ENCODE peak calls at places on chromosome 4, in eight cellular contexts. C is AG10803; P is cardiac septum; V is activated naive CD8-positive, alpha-beta T cell treated with anti-CD3 and anti-CD28 coated beads, Interleukin-2, amount 50 U/mL, for 24 hours; D is hypothalamus; J is T-helper 1 cell; A is cardiac fibroblast; Q is hepatic stellate cell. F is an unnamed sample.

GRCh38 chr4:167177925-167178324 is 56.4 kb downstream of the SPOCK3 start:
- DNase-seq in P (no peak), C (no peak), Q (no peak), D (no peak), A (no peak), J (no peak), V (no peak), F (no peak)

GRCh38 chr4:145130788-145131398 is 32.8 kb downstream of the ABCE1 start:
- DNase-seq in C (peak; percentile 99), V (no peak), D (no peak), Q (peak; percentile 18), J (no peak), P (no peak), A (peak; percentile 83), F (no peak)

GRCh38 chr4:74378573-74378972 is 13.6 kb downstream of the EREG start:
- DNase-seq in A (peak; percentile 62), P (no peak), D (no peak), C (no peak), Q (no peak), J (no peak), V (no peak), F (no peak)

GRCh38 chr4:165462009-165462408 is 83.2 kb downstream of the CPE start:
- DNase-seq in J (no peak), Q (peak; percentile 4), A (no peak), C (no peak), V (no peak), D (no peak), P (no peak), F (no peak)

GRCh38 chr4:37837446-37837845 is 11.0 kb downstream of the PGM2 start:
- DNase-seq in A (peak; percentile 90), V (no peak), J (no peak), Q (peak; percentile 90), C (peak; percentile 81), P (no peak), D (no peak), F (no peak)

GRCh38 chr4:73864973-73865372 is 4.2 kb upstream of the CXCL1 start:
- DNase-seq in Q (no peak), J (no peak), A (no peak), V (no peak), P (no peak), C (peak; percentile 41), D (no peak), F (no peak)

GRCh38 chr4:88162636-88163035 is 4.2 kb upstream of the ABCG2 start:
- DNase-seq in C (no peak), A (no peak), D (no peak), P (no peak), V (no peak), Q (no peak), J (no peak), F (no peak)

GRCh38 chr4:108649863-108650211 is 562 bp upstream of the OSTC start:
- DNase-seq in P (no peak), Q (no peak), C (no peak), A (no peak), J (no peak), D (no peak), V (no peak), F (no peak)

GRCh38 chr4:19689511-19689910 is 562.2 kb upstream of the SLIT2 start:
- DNase-seq in A (peak; percentile 89), V (no peak), P (no peak), J (no peak), C (peak; percentile 93), D (no peak), Q (peak; percentile 27), F (no peak)

GRCh38 chr4:149975172-149975571 is 103.1 kb upstream of the DCLK2 start:
- DNase-seq in C (no peak), Q (no peak), P (no peak), V (no peak), A (no peak), D (no peak), J (no peak), F (no peak)

GRCh38 chr4:52983563-52984303 is 121.6 kb downstream of the RASL11B start:
- DNase-seq in J (no peak), A (peak; percentile 77), C (peak; percentile 59), Q (peak; percentile 47), V (no peak), P (no peak), D (no peak), F (peak; percentile 14)

GRCh38 chr4:131427000-131427399 is 1722.1 kb upstream of the PCDH10 start:
- DNase-seq in A (no peak), C (no peak), V (no peak), Q (no peak), D (no peak), P (no peak), J (no peak), F (no peak)

GRCh38 chr4:107733431-107733925 is 13.4 kb upstream of the PAPSS1 start:
- DNase-seq in A (no peak), J (no peak), P (no peak), D (no peak), V (no peak), Q (no peak), C (no peak), F (no peak)

GRCh38 chr4:3375688-3376087 is 66.1 kb upstream of the HGFAC start:
- DNase-seq in C (peak; percentile 89), P (no peak), D (no peak), J (no peak), V (no peak), Q (peak; percentile 57), A (peak; percentile 91), F (no peak)

GRCh38 chr4:114316789-114317188 is 281.8 kb upstream of the UGT8 start:
- DNase-seq in D (no peak), J (no peak), C (no peak), P (no peak), Q (no peak), V (no peak), A (no peak), F (no peak)

GRCh38 chr4:2266181-2266580 is 4.3 kb upstream of the MXD4 start:
- DNase-seq in D (peak; percentile 76), A (peak; percentile 41), V (no peak), Q (peak; percentile 79), P (peak; percentile 89), C (peak; percentile 69), J (no peak), F (no peak)

GRCh38 chr4:123405212-123405856 is 8.7 kb downstream of the SPRY1 start:
- DNase-seq in J (no peak), C (no peak), A (peak; percentile 36), P (no peak), Q (no peak), D (no peak), V (no peak), F (no peak)

GRCh38 chr4:74109116-74109791 is 10.3 kb upstream of the CXCL2 start:
- DNase-seq in A (peak; percentile 99), P (no peak), D (no peak), V (no peak), J (no peak), Q (peak; percentile 36), C (peak; percentile 98), F (no peak)

GRCh38 chr4:121072080-121072835 is at the start of gene NDNF:
- DNase-seq in P (peak; percentile 78), C (peak; percentile 54), Q (peak; percentile 18), J (peak; percentile 26), D (peak; percentile 50), V (peak; percentile 57), A (peak; percentile 31), F (peak; percentile 35)

GRCh38 chr4:15232725-15233597 is 194.9 kb upstream of the C1QTNF7 start:
- DNase-seq in C (peak; percentile 58), V (no peak), P (no peak), J (no peak), Q (peak; percentile 54), A (peak; percentile 84), D (no peak), F (peak; percentile 22)

GRCh38 chr4:173913496-173913895 is 370.0 kb downstream of the FBXO8 start:
- DNase-seq in A (no peak), J (no peak), C (no peak), Q (no peak), D (no peak), P (no peak), V (no peak), F (no peak)

GRCh38 chr4:139857021-139857420 is 191.4 kb downstream of the MGST2 start:
- DNase-seq in Q (no peak), J (no peak), C (no peak), V (no peak), A (no peak), P (no peak), D (no peak), F (no peak)

GRCh38 chr4:109009909-109010308 is 247.1 kb upstream of the ETNPPL start:
- DNase-seq in D (no peak), Q (peak; percentile 34), P (no peak), A (peak; percentile 86), J (no peak), C (peak; percentile 81), V (no peak), F (no peak)

GRCh38 chr4:155403886-155404285 is 27.1 kb upstream of the MAP9 start:
- DNase-seq in J (no peak), P (no peak), Q (peak; percentile 12), C (peak; percentile 42), A (peak; percentile 70), D (no peak), V (no peak), F (no peak)

GRCh38 chr4:188976644-188977115 is 837.4 kb downstream of the TRIML1 start:
- DNase-seq in V (no peak), D (no peak), P (no peak), J (no peak), A (peak; percentile 45), C (peak; percentile 59), Q (peak; percentile 8), F (no peak)

GRCh38 chr4:73053974-73054480 is 15.5 kb downstream of the COX18 start:
- DNase-seq in A (no peak), D (no peak), J (no peak), C (no peak), P (no peak), V (no peak), Q (no peak), F (no peak)

GRCh38 chr4:54110019-54110416 is 10.1 kb downstream of the GSX2 start:
- DNase-seq in Q (no peak), D (no peak), P (no peak), C (no peak), A (no peak), J (no peak), V (no peak), F (no peak)

GRCh38 chr4:42654606-42655005 is 2.3 kb downstream of the ATP8A1 start:
- DNase-seq in C (peak; percentile 59), Q (peak; percentile 24), A (peak; percentile 70), J (no peak), D (no peak), V (peak; percentile 38), P (no peak), F (no peak)

GRCh38 chr4:2511645-2512131 is 24.8 kb upstream of the FAM193A start:
- DNase-seq in V (no peak), C (no peak), J (no peak), A (no peak), Q (no peak), P (no peak), D (no peak), F (no peak)

GRCh38 chr4:141329174-141329569 is 108.5 kb downstream of the ZNF330 start:
- DNase-seq in Q (no peak), J (no peak), C (peak; percentile 93), V (no peak), D (no peak), P (no peak), A (peak; percentile 81), F (no peak)

GRCh38 chr4:7295917-7296660 is 103.8 kb downstream of the SORCS2 start:
- DNase-seq in D (peak; percentile 62), Q (peak; percentile 48), A (peak; percentile 31), J (no peak), V (peak; percentile 9), P (no peak), C (peak; percentile 36), F (no peak)

GRCh38 chr4:147842573-147842972 is 110.7 kb downstream of the ARHGAP10 start:
- DNase-seq in V (no peak), P (no peak), D (no peak), A (peak; percentile 95), C (no peak), Q (no peak), J (no peak), F (no peak)

GRCh38 chr4:39256436-39256835 is 74.1 kb downstream of the WDR19 start:
- DNase-seq in P (no peak), Q (peak; percentile 26), D (no peak), J (no peak), A (peak; percentile 51), V (no peak), C (peak; percentile 14), F (no peak)

GRCh38 chr4:2451036-2451520 is 17.8 kb upstream of the RNF4 start:
- DNase-seq in D (no peak), A (no peak), J (no peak), P (no peak), V (no peak), C (no peak), Q (no peak), F (no peak)